ENCODE peak calls at places on chromosomes 4 and X, in six cellular contexts. A is caudate nucleus, S is stomach, L is SK-N-SH, U is pancreas, D is endodermal cell. P is an unnamed sample.
A peak's percentile ranks its signal among the peaks of the same experiment; 100 is the strongest.

GRCh38 chr4:66000500-66001117 is 330.3 kb upstream of the EPHA5 start:
- DNase-seq in D (no peak), S (no peak), U (no peak), L (no peak), A (no peak), P (no peak)

GRCh38 chr4:17448689-17449088 is 63.2 kb downstream of the QDPR start:
- DNase-seq in L (no peak), A (no peak), U (no peak), S (no peak), D (no peak), P (no peak)

GRCh38 chrX:9905288-9905687 is 61.9 kb upstream of the CLDN34 start:
- DNase-seq in D (no peak), L (no peak), S (no peak), U (no peak), A (no peak), P (no peak)

GRCh38 chr4:118729287-118730286 is 44.4 kb downstream of the METTL14 start:
- DNase-seq in U (no peak), S (no peak), A (no peak), D (no peak), L (no peak), P (no peak)

GRCh38 chr4:136369073-136369472 is 1163.2 kb downstream of the PCDH18 start:
- DNase-seq in S (no peak), D (no peak), A (no peak), L (no peak), U (no peak), P (no peak)

GRCh38 chr4:74087481-74087880 is 11.5 kb downstream of the CXCL2 start:
- DNase-seq in S (no peak), A (no peak), D (peak; percentile 57), U (no peak), L (no peak), P (no peak)

GRCh38 chr4:81459233-81459632 is 12.5 kb downstream of the RASGEF1B start:
- DNase-seq in L (no peak), A (no peak), D (no peak), S (no peak), U (no peak), P (no peak)

GRCh38 chr4:161704040-161704439 is 459.8 kb downstream of the FSTL5 start:
- DNase-seq in U (no peak), S (no peak), A (no peak), D (peak; percentile 61), L (no peak), P (no peak)

GRCh38 chrX:37666516-37666915 is 19.1 kb upstream of the XK start:
- DNase-seq in A (no peak), S (no peak), D (no peak), U (no peak), L (no peak), P (no peak)

GRCh38 chrX:150765782-150766350 is 72.7 kb downstream of the MTMR1 start:
- DNase-seq in D (peak; percentile 61), S (no peak), A (no peak), U (no peak), L (no peak), P (no peak)

GRCh38 chr4:63764400-63764799 is 644.9 kb downstream of the TECRL start:
- DNase-seq in U (no peak), S (no peak), D (no peak), L (no peak), A (no peak), P (no peak)

GRCh38 chr4:48071171-48071570 is 54.6 kb downstream of the NIPAL1 start:
- DNase-seq in L (no peak), S (no peak), A (no peak), U (no peak), D (no peak), P (no peak)

GRCh38 chr4:4395849-4396627 is 9.1 kb downstream of the NSG1 start:
- DNase-seq in D (peak; percentile 78), A (peak; percentile 19), S (no peak), U (peak; percentile 40), L (peak; percentile 61), P (no peak)

GRCh38 chr4:22322996-22323395 is 192.9 kb downstream of the ADGRA3 start:
- DNase-seq in S (no peak), D (no peak), L (no peak), U (no peak), A (no peak), P (no peak)

GRCh38 chr4:37471971-37472370 is 214.2 kb downstream of the RELL1 start:
- DNase-seq in D (no peak), S (peak; percentile 73), U (no peak), L (no peak), A (no peak), P (no peak)

GRCh38 chr4:81648576-81649272 is 177.0 kb upstream of the RASGEF1B start:
- DNase-seq in U (no peak), A (no peak), D (no peak), L (no peak), S (no peak), P (no peak)

DNA sequence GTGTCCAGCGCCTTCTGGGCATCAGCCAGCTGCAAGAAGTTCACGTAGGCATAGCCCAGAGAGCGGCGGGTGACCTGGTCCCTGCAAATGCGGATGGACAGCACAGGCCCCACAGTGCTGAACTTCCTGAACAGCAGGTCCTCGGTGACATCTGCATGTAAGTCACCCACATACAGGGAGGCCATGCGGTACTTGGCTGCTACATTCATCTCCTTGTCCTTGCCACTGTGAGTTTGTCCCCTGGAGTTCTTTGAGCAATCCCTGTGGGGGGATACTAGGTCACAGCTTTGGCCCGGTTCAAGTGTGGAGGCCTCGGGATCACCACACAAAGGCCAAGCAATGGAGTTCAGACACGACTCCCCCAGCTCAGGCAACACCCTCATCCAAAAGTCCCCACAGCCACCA is 776 bp downstream of the PABPC4L start:
- DNase-seq in D (no peak), S (no peak), L (no peak), A (no peak), U (peak; percentile 32), P (no peak)
- H3K27ac ChIP-seq in D (no peak overlapping the region), S (peak overlapping the region; percentile 67), L (no peak overlapping the region), A (no peak overlapping the region), U (no peak overlapping the region), P (peak overlapping the region; percentile 73)

GRCh38 chr4:39205000-39205399 is 22.7 kb downstream of the WDR19 start:
- DNase-seq in S (no peak), L (peak; percentile 39), U (no peak), D (no peak), A (no peak), P (no peak)

GRCh38 chr4:39204543-39204942 is 22.2 kb downstream of the WDR19 start:
- DNase-seq in A (no peak), U (no peak), D (no peak), S (no peak), L (peak; percentile 2), P (no peak)

GRCh38 chr4:39201963-39202362 is 19.6 kb downstream of the WDR19 start:
- DNase-seq in D (no peak), A (no peak), L (no peak), U (no peak), S (no peak), P (no peak)

DNA sequence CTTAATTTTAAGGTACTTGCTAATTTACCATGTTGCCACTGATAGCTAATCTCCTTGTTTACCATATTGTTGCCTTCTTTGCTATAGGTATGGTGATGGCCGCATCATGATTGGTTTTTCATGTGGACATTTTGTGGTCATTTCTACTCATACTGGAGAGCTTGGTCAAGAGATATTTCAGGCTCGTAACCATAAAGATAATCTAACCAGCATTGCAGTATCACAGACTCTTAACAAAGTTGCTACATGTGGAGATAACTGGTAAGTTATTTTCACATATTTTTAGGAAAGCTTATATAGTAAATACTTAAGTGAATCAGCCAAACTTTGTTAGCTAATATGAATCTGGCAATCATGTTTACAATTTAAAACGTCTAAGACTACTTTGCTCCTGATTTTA is 23.1 kb downstream of the WDR19 start:
- DNase-seq in S (no peak), L (no peak), A (no peak), D (no peak), U (no peak), P (no peak)
- H3K27ac ChIP-seq in S (no peak overlapping the region), L (peak overlapping the region; percentile 89), A (no peak overlapping the region), D (no peak overlapping the region), U (no peak overlapping the region), P (no peak overlapping the region)

DNA sequence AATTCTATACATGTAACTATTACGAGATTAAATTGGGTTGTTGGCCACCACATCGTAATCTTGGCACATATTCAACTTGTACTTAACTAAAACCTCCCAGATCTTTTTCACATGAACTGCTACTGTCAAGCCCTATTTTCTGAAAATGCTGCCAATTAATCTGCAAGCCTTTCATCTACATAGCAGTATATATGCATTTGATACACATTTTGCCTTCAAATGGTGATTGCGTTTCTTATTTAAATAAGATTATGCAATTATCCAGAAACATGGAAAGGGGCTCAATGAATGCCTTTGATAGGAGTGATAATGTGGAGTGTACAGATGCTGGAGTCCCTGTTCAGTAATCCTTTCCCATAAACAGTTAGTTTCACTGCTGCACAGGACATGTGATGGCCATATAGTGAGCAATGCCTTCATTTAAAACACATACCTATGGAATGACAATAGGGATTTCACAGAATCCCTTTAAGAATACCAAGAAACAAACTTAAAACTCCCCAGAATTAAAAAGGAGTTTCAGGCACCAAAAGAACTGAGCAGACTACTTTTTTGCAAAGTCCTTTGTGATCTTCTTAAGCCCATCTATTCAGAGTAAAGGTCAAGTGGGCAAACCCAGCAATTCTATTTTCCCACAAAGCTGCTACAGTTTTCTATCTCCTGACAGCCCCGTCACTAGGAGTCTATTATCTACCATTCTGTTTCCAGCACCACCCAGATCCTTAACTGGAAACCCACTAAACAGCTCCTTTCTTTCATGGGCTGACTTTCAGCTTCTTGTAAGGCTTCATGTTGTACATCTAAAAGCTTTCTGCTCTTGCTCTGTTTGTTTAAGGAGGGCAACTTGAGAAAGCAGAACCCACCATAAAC is 120.3 kb downstream of the UNC5C start:
- DNase-seq in U (no peak), S (no peak), A (no peak), D (no peak), L (peak; percentile 48), P (no peak)
- H3K27ac ChIP-seq in U (no peak overlapping the region), S (no peak overlapping the region), A (peak overlapping the region; percentile 3), D (peak overlapping the region; percentile 66), L (peak overlapping the region; percentile 85), P (no peak overlapping the region)

GRCh38 chr4:54363037-54363436 is 133.9 kb downstream of the PDGFRA start:
- DNase-seq in D (peak; percentile 58), A (no peak), L (peak; percentile 44), S (no peak), U (no peak), P (no peak)
- H3K27ac ChIP-seq in D (no peak overlapping the region), A (no peak overlapping the region), L (peak overlapping the region; percentile 43), S (no peak overlapping the region), U (no peak overlapping the region), P (no peak overlapping the region)

GRCh38 chr4:106315476-106315967 is 487 bp downstream of the TBCK start:
- DNase-seq in A (no peak), D (no peak), L (no peak), S (no peak), U (no peak), P (no peak)

GRCh38 chr4:106312997-106313522 is 2.9 kb downstream of the TBCK start:
- DNase-seq in U (no peak), S (no peak), A (no peak), D (no peak), L (no peak), P (no peak)

GRCh38 chr4:106314960-106315359 is 1.0 kb downstream of the TBCK start:
- DNase-seq in L (no peak), A (no peak), U (no peak), D (no peak), S (no peak), P (no peak)

GRCh38 chr4:106315968-106316772 is at the start of the genes AIMP1 and TBCK:
- DNase-seq in L (peak; percentile 84), U (peak; percentile 90), S (peak; percentile 87), A (peak; percentile 89), D (peak; percentile 95), P (peak; percentile 87)

GRCh38 chr4:106312377-106312776 is 3.6 kb downstream of the TBCK start:
- DNase-seq in L (no peak), U (no peak), S (no peak), D (no peak), A (no peak), P (no peak)
- H3K27ac ChIP-seq in L (peak overlapping the region; percentile 69), U (no peak overlapping the region), S (no peak overlapping the region), D (no peak overlapping the region), A (no peak overlapping the region), P (peak overlapping the region; percentile 11)

GRCh38 chrX:129641941-129642340 is 12.8 kb downstream of the APLN start:
- DNase-seq in U (no peak), L (no peak), D (no peak), S (no peak), A (no peak), P (no peak)
- H3K27ac ChIP-seq in U (no peak overlapping the region), L (no peak overlapping the region), D (no peak overlapping the region), S (no peak overlapping the region), A (no peak overlapping the region), P (no peak overlapping the region)